ENCODE peak calls at places on chromosomes 16 and 17, in four cellular contexts. U is IMR-90, A is H1, I is mesendoderm. S is an unnamed sample.

GRCh38 chr17:13337864-13338371 is 263.8 kb downstream of the HS3ST3A1 start:
- DNase-seq in I (peak; percentile 61), U (peak; percentile 78), A (no peak), S (no peak)

GRCh38 chr17:16662936-16663335 is 9.3 kb upstream of the ZNF624 start:
- DNase-seq in I (no peak), A (no peak), U (no peak), S (no peak)

GRCh38 chr16:12573730-12574383 is 229.8 kb downstream of the CPPED1 start:
- DNase-seq in A (peak; percentile 88), I (peak; percentile 72), U (no peak), S (peak; percentile 77)

GRCh38 chr17:3754458-3755334 is 31.0 kb downstream of the HASPIN start:
- DNase-seq in A (peak; percentile 99), I (peak; percentile 98), U (no peak), S (peak; percentile 100)

GRCh38 chr17:4582691-4583090 is 1.6 kb upstream of the SMTNL2 start:
- DNase-seq in U (no peak), I (no peak), A (no peak), S (no peak)

GRCh38 chr17:70323269-70323668 is 153.9 kb downstream of the KCNJ2 start:
- DNase-seq in A (no peak), U (no peak), I (no peak), S (no peak)

GRCh38 chr17:22435231-22435974 is 743.1 kb downstream of the KCNJ18 start:
- DNase-seq in I (no peak), A (no peak), U (no peak), S (no peak)

GRCh38 chr17:45137561-45138305 is 2.2 kb downstream of the ACBD4 start:
- DNase-seq in U (no peak), A (no peak), I (no peak), S (no peak)

GRCh38 chr17:48732688-48733629 is 4.4 kb upstream of the HOXB13 start:
- DNase-seq in I (peak; percentile 81), A (no peak), U (no peak), S (peak; percentile 82)

GRCh38 chr17:34420254-34420766 is 57.3 kb upstream of the CCL1 start:
- DNase-seq in A (peak; percentile 88), U (peak; percentile 46), I (peak; percentile 76), S (peak; percentile 88)

GRCh38 chr16:53123753-53124152 is 69.0 kb downstream of the CHD9 start:
- DNase-seq in A (no peak), U (peak; percentile 68), I (no peak), S (no peak)

GRCh38 chr16:10752843-10753523 is 9.3 kb downstream of the NUBP1 start:
- DNase-seq in I (no peak), U (no peak), A (no peak), S (no peak)

GRCh38 chr17:65656390-65657250 is 95.2 kb upstream of the AXIN2 start:
- DNase-seq in I (no peak), A (no peak), U (peak; percentile 26), S (no peak)

GRCh38 chr16:59573528-59574271 is 839.6 kb upstream of the GOT2 start:
- DNase-seq in U (peak; percentile 95), I (no peak), A (no peak), S (no peak)

GRCh38 chr16:84511180-84511800 is 6.8 kb upstream of the MEAK7 start:
- DNase-seq in I (peak; percentile 89), A (peak; percentile 89), U (peak; percentile 86), S (peak; percentile 84)

GRCh38 chr17:15945493-15946209 is 721 bp downstream of the ADORA2B start:
- DNase-seq in I (no peak), A (peak; percentile 56), U (peak; percentile 16), S (no peak)

GRCh38 chr16:90046122-90046970 is 27.1 kb upstream of the DBNDD1 start:
- DNase-seq in U (no peak), A (no peak), I (peak; percentile 61), S (peak; percentile 96)

GRCh38 chr17:46060461-46060860 is 61.4 kb downstream of the STH start:
- DNase-seq in I (no peak), U (no peak), A (no peak), S (no peak)

GRCh38 chr16:84740596-84741071 is 40.8 kb downstream of the USP10 start:
- DNase-seq in I (no peak), U (no peak), A (no peak), S (no peak)

GRCh38 chr17:59825533-59826316 is 67.0 kb downstream of the TUBD1 start:
- DNase-seq in A (no peak), U (peak; percentile 90), I (no peak), S (no peak)

GRCh38 chr16:2520784-2521577 is 810 bp downstream of the AMDHD2 start:
- DNase-seq in U (no peak), I (peak; percentile 68), A (no peak), S (peak; percentile 45)

GRCh38 chr17:6070280-6070894 is at the start of gene WSCD1:
- DNase-seq in U (no peak), I (no peak), A (peak; percentile 55), S (no peak)

GRCh38 chr16:56956076-56956475 is 5.7 kb upstream of the CETP start:
- DNase-seq in U (no peak), I (no peak), A (no peak), S (no peak)

GRCh38 chr16:14629612-14629918 is 495 bp downstream of the PARN start:
- DNase-seq in I (peak; percentile 63), U (no peak), A (no peak), S (no peak)

GRCh38 chr16:75703341-75703740 is 2.1 kb upstream of the DUXB start:
- DNase-seq in I (no peak), A (no peak), U (peak; percentile 15), S (no peak)

GRCh38 chr17:56978441-56979090 is 635 bp downstream of the SCPEP1 start:
- DNase-seq in U (peak; percentile 5), A (no peak), I (peak; percentile 32), S (no peak)

GRCh38 chr17:385195-385835 is 32.7 kb upstream of the RPH3AL start:
- DNase-seq in U (no peak), A (peak; percentile 64), I (peak; percentile 54), S (peak; percentile 63)

GRCh38 chr16:57621521-57622268 is 6.7 kb upstream of the ADGRG1 start:
- DNase-seq in A (no peak), U (no peak), I (no peak), S (no peak)

GRCh38 chr17:17781591-17782424 is 55.0 kb downstream of the SREBF1 start:
- DNase-seq in I (peak; percentile 77), U (peak; percentile 52), A (peak; percentile 68), S (peak; percentile 68)

GRCh38 chr17:75404739-75405364 is 626 bp downstream of the GRB2 start:
- DNase-seq in I (peak; percentile 60), A (peak; percentile 61), U (peak; percentile 52), S (peak; percentile 62)

GRCh38 chr16:4935231-4935855 is 1.6 kb downstream of the PPL start:
- DNase-seq in A (no peak), U (no peak), I (no peak), S (no peak)

GRCh38 chr16:15948532-15949209 is 745 bp upstream of the ABCC1 start:
- DNase-seq in U (no peak), A (no peak), I (no peak), S (no peak)

GRCh38 chr17:30256756-30257506 is 21.4 kb upstream of the SLC6A4 start:
- DNase-seq in I (no peak), A (no peak), U (peak; percentile 66), S (no peak)

GRCh38 chr17:43834106-43834505 is 1.2 kb upstream of the MPP3 start:
- DNase-seq in I (no peak), U (peak; percentile 25), A (no peak), S (no peak)

GRCh38 chr17:43831633-43832032 is 1.3 kb downstream of the MPP3 start:
- DNase-seq in I (peak; percentile 11), U (no peak), A (no peak), S (no peak)

GRCh38 chr17:43832168-43832975 is 574 bp downstream of the MPP3 start:
- DNase-seq in U (peak; percentile 69), I (peak; percentile 19), A (peak; percentile 65), S (no peak)

GRCh38 chr17:43830510-43831145 is 2.3 kb downstream of the MPP3 start:
- DNase-seq in I (peak; percentile 6), A (no peak), U (no peak), S (no peak)

GRCh38 chr17:43832976-43833829 is at the start of gene MPP3:
- DNase-seq in I (peak; percentile 51), A (peak; percentile 68), U (peak; percentile 59), S (peak; percentile 68)
- H3K9ac ChIP-seq in I (peak within 1 kb of the TSS; percentile 72), A (no peak within 1 kb of the TSS), U (peak within 1 kb of the TSS; percentile 74), S (no peak within 1 kb of the TSS)

DNA sequence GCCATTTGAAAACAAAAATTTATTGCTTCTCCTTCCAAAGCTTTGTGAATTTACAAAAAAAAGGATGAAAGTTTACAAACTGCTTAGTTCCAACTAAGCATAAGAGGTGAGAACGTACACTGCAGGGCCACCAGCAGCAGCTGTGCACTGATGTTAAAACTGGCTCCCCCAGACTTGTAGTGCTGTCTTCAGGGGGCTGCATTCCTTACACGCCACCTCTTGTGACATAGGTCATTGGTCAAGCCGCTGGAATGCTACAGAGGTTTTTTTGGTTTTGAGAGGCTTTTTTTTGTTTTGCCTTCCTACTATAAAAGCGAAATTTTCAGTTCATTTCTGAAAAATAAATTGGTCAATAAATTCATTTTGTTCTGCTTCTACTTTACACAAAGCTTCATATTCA is 6.9 kb downstream of the IFT20 start:
- DNase-seq in U (peak; percentile 17), A (no peak), I (no peak), S (peak; percentile 24)
- H4K5ac ChIP-seq in U (no peak overlapping the region), A (no peak overlapping the region), I (no peak overlapping the region), S (no peak overlapping the region)

GRCh38 chr16:35714665-35715064 is 2255.3 kb downstream of the TP53TG3F start:
- DNase-seq in I (no peak), A (no peak), U (no peak), S (no peak)

GRCh38 chr16:35706901-35707300 is 2247.5 kb downstream of the TP53TG3F start:
- DNase-seq in A (no peak), I (no peak), U (no peak), S (no peak)

GRCh38 chr16:35713762-35714650 is 2254.6 kb downstream of the TP53TG3F start:
- DNase-seq in U (no peak), I (no peak), A (no peak), S (no peak)

GRCh38 chr16:35711958-35712357 is 2252.5 kb downstream of the TP53TG3F start:
- DNase-seq in I (no peak), U (no peak), A (no peak), S (no peak)

DNA sequence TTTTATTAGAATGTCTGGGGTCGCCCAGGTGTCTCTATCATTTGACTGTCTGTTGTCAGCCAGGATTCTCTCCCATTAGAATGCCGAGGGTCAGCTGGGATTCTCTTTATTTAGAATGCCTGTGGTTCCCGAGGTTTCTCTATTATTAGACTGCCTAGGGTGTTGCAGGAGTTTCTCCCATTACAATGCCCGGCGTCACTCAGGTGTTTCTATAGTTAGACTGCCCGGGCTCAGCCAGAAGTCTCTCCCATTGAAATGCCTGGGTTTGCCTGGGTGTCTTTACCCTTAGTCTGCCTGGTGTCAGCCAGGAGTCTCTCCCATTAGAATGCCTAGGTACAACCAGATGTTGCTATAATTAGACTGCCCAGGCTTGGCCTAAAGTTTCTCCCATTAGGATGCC is 2252.0 kb downstream of the TP53TG3F start:
- DNase-seq in A (no peak), I (no peak), U (no peak), S (no peak)
- H3K4me1 ChIP-seq in A (no peaks in the 10 kb centered on the region), I (no peaks in the 10 kb centered on the region), U (no peaks in the 10 kb centered on the region), S (no peaks in the 10 kb centered on the region)

DNA sequence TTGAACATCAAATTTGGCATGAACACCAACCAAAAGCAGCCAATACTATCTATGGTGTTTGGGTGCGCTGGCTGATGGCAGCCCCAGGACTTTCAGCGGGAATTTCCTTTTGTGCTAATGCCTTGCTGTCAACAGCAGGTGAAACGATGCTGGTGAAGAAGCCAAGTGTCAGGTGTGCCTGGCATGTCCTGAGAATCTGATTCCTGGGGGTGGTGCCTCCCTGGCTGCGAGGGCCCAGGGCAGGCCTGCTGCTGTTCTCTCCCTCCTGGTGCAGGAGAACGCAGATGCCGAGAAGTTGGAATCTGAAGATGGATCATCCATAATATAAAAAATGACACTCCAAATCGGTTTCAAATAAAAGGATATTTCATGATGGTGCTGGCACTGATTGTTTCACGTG is 62.0 kb upstream of the DNAJA2 start:
- DNase-seq in I (no peak), A (no peak), U (no peak), S (no peak)
- H3K9ac ChIP-seq in I (no peak overlapping the region), A (no peak overlapping the region), U (no peak overlapping the region), S (no peak overlapping the region)